ENCODE peak calls at places on chromosomes 7 and 10, in four cellular contexts. T, D, H and I are unnamed samples.

GRCh38 chr7:8189615-8190014 is 72.4 kb downstream of the ICA1 start:
- DNase-seq in T (no peak), D (no peak), H (no peak), I (no peak)

GRCh38 chr10:13668126-13668525 is 81.4 kb downstream of the PRPF18 start:
- DNase-seq in T (no peak), D (no peak), H (peak), I (no peak)

GRCh38 chr10:29543715-29544114 is 91.1 kb downstream of the SVIL start:
- DNase-seq in T (no peak), D (no peak), H (no peak), I (no peak)

GRCh38 chr7:155017834-155018233 is 14.9 kb upstream of the PAXIP1 start:
- DNase-seq in T (no peak), D (no peak), H (no peak), I (no peak)

GRCh38 chr10:102452672-102453340 is 1.5 kb upstream of the C10orf95 start:
- DNase-seq in T (peak), D (peak), H (peak), I (no peak)

GRCh38 chr7:129010075-129010474 is 44.8 kb downstream of the TNPO3 start:
- DNase-seq in T (no peak), D (no peak), H (no peak), I (no peak)

GRCh38 chr10:129760003-129760315 is 204.1 kb downstream of the EBF3 start:
- DNase-seq in T (no peak), D (no peak), H (no peak), I (peak)

GRCh38 chr10:22652988-22653431 is 61.4 kb downstream of the PIP4K2A start:
- DNase-seq in T (no peak), D (no peak), H (no peak), I (no peak)

GRCh38 chr10:35216303-35216905 is 89.8 kb downstream of the CREM start:
- DNase-seq in T (no peak), D (no peak), H (peak), I (no peak)

GRCh38 chr7:115654384-115655181 is 376.0 kb downstream of the TFEC start:
- DNase-seq in T (no peak), D (no peak), H (no peak), I (no peak)

GRCh38 chr10:120184547-120185337 is 272.3 kb upstream of the PLPP4 start:
- DNase-seq in T (no peak), D (no peak), H (no peak), I (no peak)